ENCODE peak calls at places on chromosome 16, in five cellular contexts. One of them, this sample, is unnamed.
A peak's percentile ranks its signal among the peaks of the same experiment; 100 is the strongest.

GRCh38 chr16:31427441-31428276 is 501 bp downstream of the COX6A2 start:
- DNase-seq in GM12878: no peak
- DNase-seq in H1: peak; percentile 61
- DNase-seq in NT2/D1: peak; percentile 18
- DNase-seq in HepG2: no peak
- DNase-seq in this sample: no peak

GRCh38 chr16:82583415-82583814 is 43.4 kb upstream of the CDH13 start:
- DNase-seq in H1: no peak
- DNase-seq in HepG2: no peak
- DNase-seq in NT2/D1: no peak
- DNase-seq in GM12878: no peak
- DNase-seq in this sample: no peak

GRCh38 chr16:20598832-20599469 is 22.8 kb upstream of the ACSM2B start:
- DNase-seq in H1: no peak
- DNase-seq in NT2/D1: no peak
- DNase-seq in HepG2: peak; percentile 99
- DNase-seq in GM12878: no peak
- DNase-seq in this sample: no peak

GRCh38 chr16:35575432-35575821 is 2116.0 kb downstream of the TP53TG3F start:
- DNase-seq in HepG2: no peak
- DNase-seq in H1: no peak
- DNase-seq in GM12878: no peak
- DNase-seq in NT2/D1: no peak
- DNase-seq in this sample: no peak

GRCh38 chr16:67406111-67406593 is 10.1 kb downstream of the ZDHHC1 start:
- DNase-seq in HepG2: no peak
- DNase-seq in NT2/D1: no peak
- DNase-seq in H1: no peak
- DNase-seq in GM12878: no peak
- DNase-seq in this sample: no peak

GRCh38 chr16:1026784-1027415 is 45.3 kb downstream of the SOX8 start:
- DNase-seq in HepG2: no peak
- DNase-seq in GM12878: no peak
- DNase-seq in NT2/D1: no peak
- DNase-seq in H1: no peak
- DNase-seq in this sample: no peak

GRCh38 chr16:88524973-88525662 is 45.1 kb upstream of the ZC3H18 start:
- DNase-seq in H1: no peak
- DNase-seq in GM12878: no peak
- DNase-seq in HepG2: no peak
- DNase-seq in NT2/D1: no peak
- DNase-seq in this sample: no peak

GRCh38 chr16:26344976-26345375 is 653.2 kb downstream of the HS3ST4 start:
- DNase-seq in NT2/D1: no peak
- DNase-seq in HepG2: no peak
- DNase-seq in GM12878: no peak
- DNase-seq in H1: no peak
- DNase-seq in this sample: no peak

GRCh38 chr16:85680352-85680944 is 8.3 kb downstream of the GINS2 start:
- DNase-seq in H1: no peak
- DNase-seq in GM12878: no peak
- DNase-seq in NT2/D1: no peak
- DNase-seq in HepG2: no peak
- DNase-seq in this sample: no peak

GRCh38 chr16:11524098-11524760 is 62.5 kb downstream of the LITAF start:
- DNase-seq in NT2/D1: no peak
- DNase-seq in H1: no peak
- DNase-seq in HepG2: no peak
- DNase-seq in GM12878: no peak
- DNase-seq in this sample: no peak

GRCh38 chr16:59567496-59567895 is 833.4 kb upstream of the GOT2 start:
- DNase-seq in GM12878: no peak
- DNase-seq in HepG2: no peak
- DNase-seq in H1: no peak
- DNase-seq in NT2/D1: no peak
- DNase-seq in this sample: no peak

GRCh38 chr16:56191807-56192643 is 736 bp downstream of the GNAO1 start:
- DNase-seq in NT2/D1: no peak
- DNase-seq in H1: peak; percentile 56
- DNase-seq in HepG2: no peak
- DNase-seq in GM12878: no peak
- DNase-seq in this sample: no peak

GRCh38 chr16:15958703-15959348 is 9.4 kb downstream of the ABCC1 start:
- DNase-seq in NT2/D1: no peak
- DNase-seq in GM12878: no peak
- DNase-seq in H1: no peak
- DNase-seq in HepG2: no peak
- DNase-seq in this sample: no peak

GRCh38 chr16:86508947-86509758 is 1.2 kb upstream of the FOXF1 start:
- DNase-seq in H1: peak; percentile 69
- DNase-seq in GM12878: no peak
- DNase-seq in NT2/D1: no peak
- DNase-seq in HepG2: no peak
- DNase-seq in this sample: peak; percentile 41

GRCh38 chr16:16052916-16053315 is 103.5 kb downstream of the ABCC1 start:
- DNase-seq in HepG2: no peak
- DNase-seq in NT2/D1: no peak
- DNase-seq in GM12878: no peak
- DNase-seq in H1: no peak
- DNase-seq in this sample: no peak

GRCh38 chr16:56306690-56307533 is 115.6 kb downstream of the GNAO1 start:
- DNase-seq in HepG2: no peak
- DNase-seq in H1: no peak
- DNase-seq in GM12878: no peak
- DNase-seq in NT2/D1: no peak
- DNase-seq in this sample: no peak

GRCh38 chr16:55492756-55493380 is 13.9 kb downstream of the MMP2 start:
- DNase-seq in HepG2: no peak
- DNase-seq in GM12878: no peak
- DNase-seq in NT2/D1: no peak
- DNase-seq in H1: peak; percentile 13
- DNase-seq in this sample: no peak

GRCh38 chr16:78216166-78216745 is 116.8 kb downstream of the WWOX start:
- DNase-seq in GM12878: no peak
- DNase-seq in NT2/D1: no peak
- DNase-seq in H1: no peak
- DNase-seq in HepG2: no peak
- DNase-seq in this sample: no peak

GRCh38 chr16:85210423-85211169 is 98.3 kb upstream of the CIBAR2 start:
- DNase-seq in HepG2: no peak
- DNase-seq in H1: no peak
- DNase-seq in GM12878: no peak
- DNase-seq in NT2/D1: no peak
- DNase-seq in this sample: no peak

GRCh38 chr16:4409081-4409932 is 7.1 kb downstream of the CORO7 start:
- DNase-seq in HepG2: no peak
- DNase-seq in GM12878: no peak
- DNase-seq in NT2/D1: no peak
- DNase-seq in H1: peak; percentile 49
- DNase-seq in this sample: no peak

GRCh38 chr16:55297062-55297909 is 26.7 kb upstream of the IRX6 start:
- DNase-seq in GM12878: no peak
- DNase-seq in NT2/D1: no peak
- DNase-seq in H1: no peak
- DNase-seq in HepG2: no peak
- DNase-seq in this sample: peak; percentile 29

GRCh38 chr16:85436636-85437160 is 176.4 kb upstream of the GSE1 start:
- DNase-seq in HepG2: no peak
- DNase-seq in GM12878: no peak
- DNase-seq in NT2/D1: peak; percentile 85
- DNase-seq in H1: peak; percentile 82
- DNase-seq in this sample: no peak

GRCh38 chr16:3188925-3189825 is 1.2 kb downstream of the OR1F1 start:
- DNase-seq in H1: peak; percentile 96
- DNase-seq in NT2/D1: no peak
- DNase-seq in GM12878: no peak
- DNase-seq in HepG2: peak; percentile 60
- DNase-seq in this sample: peak; percentile 50

GRCh38 chr16:86064431-86065250 is 165.7 kb downstream of the IRF8 start:
- DNase-seq in GM12878: no peak
- DNase-seq in H1: no peak
- DNase-seq in HepG2: no peak
- DNase-seq in NT2/D1: no peak
- DNase-seq in this sample: no peak

GRCh38 chr16:53785044-53785443 is 81.1 kb downstream of the FTO start:
- DNase-seq in GM12878: no peak
- DNase-seq in HepG2: no peak
- DNase-seq in NT2/D1: no peak
- DNase-seq in H1: no peak
- DNase-seq in this sample: no peak

GRCh38 chr16:30395155-30395991 is at the start of gene ZNF48:
- DNase-seq in GM12878: no peak
- DNase-seq in H1: peak; percentile 89
- DNase-seq in NT2/D1: peak; percentile 80
- DNase-seq in HepG2: peak; percentile 89
- DNase-seq in this sample: peak; percentile 89

GRCh38 chr16:73204359-73205152 is 156.6 kb upstream of the ZFHX3 start:
- DNase-seq in NT2/D1: no peak
- DNase-seq in GM12878: no peak
- DNase-seq in HepG2: no peak
- DNase-seq in H1: no peak
- DNase-seq in this sample: peak; percentile 19

GRCh38 chr16:69311533-69312388 is 611 bp downstream of the VPS4A start:
- DNase-seq in GM12878: no peak
- DNase-seq in H1: peak; percentile 77
- DNase-seq in HepG2: peak; percentile 65
- DNase-seq in NT2/D1: no peak
- DNase-seq in this sample: peak; percentile 31

GRCh38 chr16:49015189-49015540 is 266.5 kb downstream of the CBLN1 start:
- DNase-seq in NT2/D1: no peak
- DNase-seq in HepG2: no peak
- DNase-seq in GM12878: no peak
- DNase-seq in H1: peak; percentile 47
- DNase-seq in this sample: no peak

GRCh38 chr16:84547539-84548058 is 43.1 kb upstream of the MEAK7 start:
- DNase-seq in H1: peak; percentile 58
- DNase-seq in NT2/D1: no peak
- DNase-seq in GM12878: no peak
- DNase-seq in HepG2: peak; percentile 37
- DNase-seq in this sample: peak; percentile 59

GRCh38 chr16:88686439-88687253 is at the start of gene SNAI3:
- DNase-seq in H1: peak; percentile 98
- DNase-seq in NT2/D1: no peak
- DNase-seq in GM12878: no peak
- DNase-seq in HepG2: peak; percentile 76
- DNase-seq in this sample: peak; percentile 93

GRCh38 chr16:89195521-89196171 is 4.7 kb downstream of the SLC22A31 start:
- DNase-seq in NT2/D1: no peak
- DNase-seq in H1: peak; percentile 42
- DNase-seq in HepG2: no peak
- DNase-seq in GM12878: no peak
- DNase-seq in this sample: no peak

GRCh38 chr16:5865231-5865630 is 767.6 kb upstream of the EEF2KMT start:
- DNase-seq in H1: no peak
- DNase-seq in GM12878: no peak
- DNase-seq in HepG2: no peak
- DNase-seq in NT2/D1: no peak
- DNase-seq in this sample: no peak

DNA sequence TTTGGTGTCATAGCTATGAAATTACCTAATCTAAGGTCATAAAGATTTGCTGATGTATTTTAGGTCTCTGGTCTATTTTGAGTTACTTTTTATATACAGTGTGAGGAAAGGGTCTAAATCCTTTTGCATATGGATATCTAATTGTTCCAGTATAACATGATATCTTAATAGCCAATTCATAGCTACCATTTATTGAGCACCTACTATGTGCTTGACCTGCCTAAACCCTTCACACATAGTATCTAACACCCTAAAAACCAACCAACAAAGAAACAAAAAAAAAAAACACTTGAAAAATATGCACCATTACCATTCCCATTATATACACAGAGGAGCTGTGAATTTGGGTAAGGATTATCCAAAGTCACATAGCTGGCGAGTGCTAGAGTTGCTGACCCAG is 48.7 kb upstream of the MTSS2 start:
- DNase-seq in H1: no peak
- DNase-seq in GM12878: no peak
- DNase-seq in NT2/D1: no peak
- DNase-seq in HepG2: no peak
- DNase-seq in this sample: no peak
- TF ChIP-seq SUZ12 in H1: no peak
- TF ChIP-seq SUZ12 in GM12878: no peak
- TF ChIP-seq SUZ12 in NT2/D1: no peak
- TF ChIP-seq SUZ12 in HepG2: no peak
- TF ChIP-seq SUZ12 in this sample: no peak

GRCh38 chr16:9836118-9836736 is 346.0 kb downstream of the GRIN2A start:
- DNase-seq in NT2/D1: no peak
- DNase-seq in H1: no peak
- DNase-seq in HepG2: no peak
- DNase-seq in GM12878: no peak
- DNase-seq in this sample: peak; percentile 16
- TF ChIP-seq SUZ12 in NT2/D1: no peak
- TF ChIP-seq SUZ12 in H1: no peak
- TF ChIP-seq SUZ12 in HepG2: no peak
- TF ChIP-seq SUZ12 in GM12878: no peak
- TF ChIP-seq SUZ12 in this sample: no peak

GRCh38 chr16:81448154-81449131 is 3.8 kb downstream of the CMIP start:
- DNase-seq in H1: no peak
- DNase-seq in NT2/D1: no peak
- DNase-seq in GM12878: no peak
- DNase-seq in HepG2: peak; percentile 98
- DNase-seq in this sample: no peak

GRCh38 chr16:81445926-81446317 is 1.3 kb downstream of the CMIP start:
- DNase-seq in GM12878: no peak
- DNase-seq in HepG2: no peak
- DNase-seq in NT2/D1: no peak
- DNase-seq in H1: peak; percentile 48
- DNase-seq in this sample: no peak

GRCh38 chr16:81446318-81447275 is 2.0 kb downstream of the CMIP start:
- DNase-seq in HepG2: no peak
- DNase-seq in GM12878: no peak
- DNase-seq in H1: peak; percentile 53
- DNase-seq in NT2/D1: no peak
- DNase-seq in this sample: no peak

GRCh38 chr16:81449241-81449640 is 4.6 kb downstream of the CMIP start:
- DNase-seq in H1: no peak
- DNase-seq in GM12878: no peak
- DNase-seq in NT2/D1: no peak
- DNase-seq in HepG2: no peak
- DNase-seq in this sample: no peak

GRCh38 chr16:81447383-81448101 is 2.9 kb downstream of the CMIP start:
- DNase-seq in GM12878: no peak
- DNase-seq in H1: no peak
- DNase-seq in HepG2: peak; percentile 57
- DNase-seq in NT2/D1: no peak
- DNase-seq in this sample: peak; percentile 22
- TF ChIP-seq SUZ12 in GM12878: no peak
- TF ChIP-seq SUZ12 in H1: no peak
- TF ChIP-seq SUZ12 in HepG2: no peak
- TF ChIP-seq SUZ12 in NT2/D1: no peak
- TF ChIP-seq SUZ12 in this sample: no peak

DNA sequence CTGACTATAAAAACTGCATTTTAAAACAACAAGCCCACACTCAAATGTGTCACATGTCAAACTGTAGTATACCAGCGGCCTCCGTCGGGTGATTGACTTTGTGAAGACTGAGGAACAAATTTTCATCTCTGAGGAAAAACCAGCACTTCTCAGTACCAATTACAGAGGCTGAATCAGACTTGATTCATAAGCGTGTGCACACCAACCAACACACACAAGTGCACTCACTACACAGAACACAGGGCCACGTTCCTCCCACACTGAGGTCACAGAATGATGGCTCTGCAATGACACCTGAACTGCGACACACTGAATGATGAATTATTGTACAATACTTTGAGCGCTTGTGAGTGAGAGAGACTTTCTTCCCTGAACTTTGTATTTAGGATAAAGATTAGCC is 29.6 kb downstream of the XPO6 start:
- DNase-seq in GM12878: no peak
- DNase-seq in H1: no peak
- DNase-seq in NT2/D1: no peak
- DNase-seq in HepG2: no peak
- DNase-seq in this sample: no peak
- TF ChIP-seq SUZ12 in GM12878: no peak
- TF ChIP-seq SUZ12 in H1: no peak
- TF ChIP-seq SUZ12 in NT2/D1: no peak
- TF ChIP-seq SUZ12 in HepG2: no peak
- TF ChIP-seq SUZ12 in this sample: no peak

This sample was measured in HEK293T.